ENCODE peak calls at places on chromosomes 2 and 18, in seven cellular contexts. J is vagina, S is K562, U is SK-N-SH, D is GM23338, G is Panc1, Y is HCT116. M is an unnamed sample. For H3K4me1, the result is how much of the 10 kb centered on the place peaks cover.

GRCh38 chr2:200966770-200967169 is 3.3 kb upstream of the ORC2 start:
- DNase-seq in Y (peak), D (no peak), J (no peak), G (no peak), S (peak), U (no peak), M (no peak)

GRCh38 chr18:79544386-79544963 is 135.1 kb upstream of the CTDP1 start:
- DNase-seq in J (no peak), S (no peak), Y (no peak), G (no peak), U (no peak), D (no peak), M (no peak)

GRCh38 chr2:33136570-33136969 is 189.8 kb downstream of the LTBP1 start:
- DNase-seq in D (no peak), J (no peak), Y (no peak), S (no peak), U (no peak), G (no peak), M (no peak)

GRCh38 chr18:59961086-59961485 is 61.3 kb downstream of the PMAIP1 start:
- DNase-seq in D (no peak), S (no peak), Y (no peak), U (no peak), J (no peak), G (no peak), M (peak)

GRCh38 chr2:11140492-11140891 is 14.8 kb upstream of the SLC66A3 start:
- DNase-seq in J (no peak), G (no peak), Y (no peak), S (no peak), U (no peak), D (no peak), M (no peak)

GRCh38 chr2:231911381-231911780 is 14.8 kb downstream of the NPPC start:
- DNase-seq in Y (no peak), J (no peak), G (no peak), D (no peak), S (no peak), U (no peak), M (no peak)

GRCh38 chr2:129336276-129336675 is 643.2 kb upstream of the RAB6C start:
- DNase-seq in G (no peak), Y (no peak), U (no peak), D (no peak), J (no peak), S (no peak), M (no peak)

GRCh38 chr2:234444242-234444641 is 52.6 kb downstream of the ARL4C start:
- DNase-seq in J (no peak), D (no peak), G (no peak), Y (no peak), S (no peak), U (no peak), M (no peak)

GRCh38 chr2:42217914-42218313 is 48.8 kb downstream of the EML4 start:
- DNase-seq in U (no peak), S (no peak), J (no peak), D (no peak), G (no peak), Y (no peak), M (no peak)

GRCh38 chr2:176405477-176405876 is 136.2 kb downstream of the MTX2 start:
- DNase-seq in D (no peak), G (no peak), Y (no peak), J (no peak), U (no peak), S (no peak), M (no peak)

GRCh38 chr2:239608723-239609122 is 207.9 kb upstream of the HDAC4 start:
- DNase-seq in S (no peak), J (peak), Y (no peak), D (no peak), U (no peak), G (no peak), M (no peak)

GRCh38 chr2:1208522-1208921 is 204.7 kb upstream of the TPO start:
- DNase-seq in S (no peak), Y (no peak), U (no peak), J (no peak), D (no peak), G (no peak), M (no peak)

GRCh38 chr2:75202359-75202758 is 3.0 kb upstream of the TACR1 start:
- DNase-seq in U (no peak), J (no peak), D (no peak), Y (no peak), S (no peak), G (no peak), M (no peak)

GRCh38 chr18:74396252-74397204 is 60.6 kb downstream of the DIPK1C start:
- DNase-seq in D (no peak), Y (no peak), U (no peak), S (no peak), G (no peak), J (no peak), M (no peak)

GRCh38 chr2:151761193-151761592 is 26.9 kb upstream of the NEB start:
- DNase-seq in D (no peak), U (no peak), Y (no peak), S (no peak), J (no peak), G (no peak), M (no peak)

GRCh38 chr18:48777026-48777736 is 173.6 kb downstream of the SMAD7 start:
- DNase-seq in S (peak), Y (no peak), J (no peak), U (peak), G (no peak), D (peak), M (peak)

GRCh38 chr18:12861637-12862036 is 22.4 kb downstream of the PTPN2 start:
- DNase-seq in U (no peak), G (no peak), D (no peak), Y (no peak), S (no peak), J (no peak), M (no peak)

GRCh38 chr2:120559401-120559800 is 176.3 kb upstream of the GLI2 start:
- DNase-seq in Y (no peak), D (no peak), S (no peak), U (no peak), J (no peak), G (no peak), M (no peak)

GRCh38 chr2:163187995-163188655 is 349.6 kb upstream of the KCNH7 start:
- DNase-seq in S (no peak), Y (no peak), D (no peak), U (no peak), J (no peak), G (no peak), M (no peak)

GRCh38 chr2:188142636-188143035 is 149.0 kb upstream of the GULP1 start:
- DNase-seq in G (no peak), J (no peak), U (no peak), Y (no peak), D (no peak), S (no peak), M (no peak)

GRCh38 chr2:10750610-10751009 is 29.2 kb downstream of the ATP6V1C2 start:
- DNase-seq in S (no peak), U (no peak), G (no peak), Y (no peak), J (no peak), D (no peak), M (no peak)

GRCh38 chr2:189685540-189686229 is 11.2 kb downstream of the ANKAR start:
- DNase-seq in S (no peak), Y (no peak), G (no peak), D (peak), J (no peak), U (no peak), M (no peak)

GRCh38 chr2:95007822-95008221 is 17.7 kb upstream of the MAL start:
- DNase-seq in J (no peak), D (no peak), G (no peak), U (no peak), S (no peak), Y (no peak), M (no peak)

GRCh38 chr2:34307636-34308035 is 708.5 kb upstream of the FAM98A start:
- DNase-seq in S (no peak), D (peak), J (no peak), U (no peak), G (no peak), Y (no peak), M (no peak)

GRCh38 chr2:84527137-84528129 is 11.1 kb downstream of the DNAH6 start:
- DNase-seq in J (no peak), D (no peak), S (no peak), Y (no peak), G (no peak), U (no peak), M (peak)

GRCh38 chr2:159209341-159210306 is 76.9 kb downstream of the WDSUB1 start:
- DNase-seq in J (no peak), G (no peak), Y (no peak), S (no peak), U (no peak), D (no peak), M (no peak)

GRCh38 chr2:9004338-9005204 is 1.1 kb upstream of the MBOAT2 start:
- DNase-seq in J (no peak), D (no peak), Y (no peak), S (peak), G (no peak), U (no peak), M (no peak)

GRCh38 chr18:29271496-29271895 is 1094.6 kb upstream of the CDH2 start:
- DNase-seq in S (no peak), U (no peak), Y (no peak), J (no peak), G (no peak), D (no peak), M (no peak)

GRCh38 chr2:105438104-105438929 is 39.5 kb upstream of the FHL2 start:
- DNase-seq in S (no peak), G (no peak), Y (no peak), D (no peak), U (peak), J (no peak), M (no peak)

GRCh38 chr2:20650412-20650879 is 452 bp downstream of the HS1BP3 start:
- DNase-seq in S (peak), Y (no peak), U (peak), D (peak), J (no peak), G (no peak), M (no peak)

GRCh38 chr2:112996635-112997034 is 8.6 kb upstream of the IL36A start:
- DNase-seq in U (no peak), J (no peak), S (no peak), G (no peak), Y (no peak), D (peak), M (no peak)

GRCh38 chr2:240296611-240297552 is 138.6 kb upstream of the GPC1 start:
- DNase-seq in G (no peak), J (peak), S (no peak), D (no peak), U (peak), Y (no peak), M (no peak)

GRCh38 chr2:23350026-23350791 is 34.8 kb upstream of the KLHL29 start:
- DNase-seq in D (no peak), J (no peak), Y (no peak), U (peak), S (no peak), G (no peak), M (no peak)

GRCh38 chr2:15425707-15426106 is 135.4 kb downstream of the NBAS start:
- DNase-seq in D (peak), Y (no peak), J (no peak), U (no peak), S (no peak), G (no peak), M (no peak)

GRCh38 chr2:96895709-96896651 is 26.1 kb upstream of the SEMA4C start:
- DNase-seq in G (no peak), U (no peak), S (peak), Y (no peak), J (no peak), D (no peak), M (no peak)

GRCh38 chr2:172461591-172462392 is 34.4 kb downstream of the ITGA6 start:
- DNase-seq in S (peak), U (peak), G (no peak), J (no peak), Y (no peak), D (peak), M (peak)

GRCh38 chr2:70086278-70086837 is 919 bp upstream of the PCBP1 start:
- DNase-seq in U (peak), Y (peak), G (peak), S (peak), J (no peak), D (peak), M (peak)

GRCh38 chr18:10475633-10476388 is 21.4 kb downstream of the APCDD1 start:
- DNase-seq in U (no peak), J (no peak), Y (no peak), G (no peak), D (no peak), S (no peak), M (no peak)

GRCh38 chr2:43326116-43326825 is 99.9 kb upstream of the ZFP36L2 start:
- DNase-seq in S (no peak), J (no peak), D (no peak), G (no peak), Y (no peak), U (no peak), M (no peak)

GRCh38 chr2:43325448-43325811 is 99.0 kb upstream of the ZFP36L2 start:
- DNase-seq in J (no peak), S (no peak), U (no peak), Y (no peak), D (no peak), G (no peak), M (no peak)

GRCh38 chr2:43327119-43327518 is 100.7 kb upstream of the ZFP36L2 start:
- DNase-seq in J (no peak), U (no peak), G (no peak), S (no peak), Y (no peak), D (no peak), M (no peak)

GRCh38 chr2:43323810-43324588 is 97.6 kb upstream of the ZFP36L2 start:
- DNase-seq in U (no peak), J (no peak), G (no peak), D (no peak), S (no peak), Y (no peak), M (no peak)

GRCh38 chr2:43324589-43325447 is 98.4 kb upstream of the ZFP36L2 start:
- DNase-seq in G (no peak), S (no peak), D (no peak), J (no peak), Y (no peak), U (no peak), M (no peak)
- TF ChIP-seq POLR2AphosphoS5 in G (no peak), S (no peak), D (no peak), J (no peak), Y (no peak), U (no peak), M (no peak)

GRCh38 chr2:59307196-59307595 is 1066.1 kb upstream of the FANCL start:
- DNase-seq in D (no peak), S (no peak), U (no peak), J (no peak), Y (no peak), G (no peak), M (no peak)
- H3K4me1 ChIP-seq in D (under half), S (under half), U (under half), J (under half), Y (under half), G (under half), M (under half)

DNA sequence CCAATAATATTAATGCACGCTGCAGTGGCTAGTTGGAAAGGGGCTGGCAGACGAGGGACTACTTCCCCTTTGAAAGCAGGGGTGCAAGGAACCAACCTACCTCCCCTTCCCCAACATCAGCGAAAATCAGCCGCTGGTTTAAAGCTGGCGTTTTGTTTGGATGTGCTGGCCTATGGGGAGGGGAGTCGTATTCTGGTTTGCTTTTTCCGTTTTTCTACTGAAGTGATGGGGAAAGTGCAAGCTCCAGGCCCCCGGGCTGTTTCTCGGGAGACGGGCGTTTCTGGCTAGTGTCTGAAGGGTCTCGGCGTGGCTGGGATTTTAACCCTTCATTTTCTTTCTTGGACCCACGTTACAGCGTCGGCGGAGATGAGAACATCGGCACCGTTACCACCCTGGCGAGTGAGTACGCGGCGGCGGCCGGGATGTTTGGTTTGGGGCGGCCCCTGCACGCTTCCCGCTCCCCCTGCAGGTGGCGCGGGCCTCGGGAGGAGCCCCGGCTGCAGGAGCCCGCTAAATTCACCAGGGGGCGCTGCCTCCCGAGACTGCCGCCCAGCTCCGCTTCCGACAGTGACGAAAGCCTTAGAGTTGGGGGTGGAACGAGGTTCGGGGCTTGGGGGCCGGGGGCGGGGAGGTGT is 70.7 kb downstream of the PLB1 start:
- DNase-seq in D (peak), G (no peak), Y (peak), J (no peak), S (peak), U (peak), M (peak)
- TF ChIP-seq POLR2AphosphoS5 in D (no peak), G (no peak), Y (no peak), J (peak), S (no peak), U (peak), M (peak)

GRCh38 chr2:85753525-85754312 is at the start of gene ATOH8:
- DNase-seq in J (no peak), U (peak), Y (no peak), S (peak), D (peak), G (no peak), M (peak)
- H3K4me1 ChIP-seq in J (half or more), U (under half), Y (under half), S (under half), D (under half), G (under half), M (under half)

GRCh38 chr2:71694501-71695234 is 241.3 kb downstream of the DYSF start:
- DNase-seq in U (no peak), D (peak), S (no peak), G (no peak), Y (no peak), J (no peak), M (no peak)

GRCh38 chr2:71695235-71696120 is 242.1 kb downstream of the DYSF start:
- DNase-seq in D (no peak), G (no peak), J (no peak), Y (no peak), U (no peak), S (no peak), M (no peak)

GRCh38 chr2:71696381-71696780 is 243.0 kb downstream of the DYSF start:
- DNase-seq in D (no peak), J (no peak), Y (no peak), S (no peak), U (no peak), G (no peak), M (no peak)

GRCh38 chr2:71699428-71699827 is 246.1 kb downstream of the DYSF start:
- DNase-seq in D (no peak), S (no peak), G (no peak), U (no peak), Y (no peak), J (no peak), M (no peak)

GRCh38 chr2:71697106-71698010 is 244.0 kb downstream of the DYSF start:
- DNase-seq in S (no peak), D (no peak), G (no peak), J (no peak), Y (no peak), U (no peak), M (no peak)
- TF ChIP-seq POLR2AphosphoS5 in S (no peak), D (no peak), G (no peak), J (no peak), Y (no peak), U (no peak), M (no peak)

DNA sequence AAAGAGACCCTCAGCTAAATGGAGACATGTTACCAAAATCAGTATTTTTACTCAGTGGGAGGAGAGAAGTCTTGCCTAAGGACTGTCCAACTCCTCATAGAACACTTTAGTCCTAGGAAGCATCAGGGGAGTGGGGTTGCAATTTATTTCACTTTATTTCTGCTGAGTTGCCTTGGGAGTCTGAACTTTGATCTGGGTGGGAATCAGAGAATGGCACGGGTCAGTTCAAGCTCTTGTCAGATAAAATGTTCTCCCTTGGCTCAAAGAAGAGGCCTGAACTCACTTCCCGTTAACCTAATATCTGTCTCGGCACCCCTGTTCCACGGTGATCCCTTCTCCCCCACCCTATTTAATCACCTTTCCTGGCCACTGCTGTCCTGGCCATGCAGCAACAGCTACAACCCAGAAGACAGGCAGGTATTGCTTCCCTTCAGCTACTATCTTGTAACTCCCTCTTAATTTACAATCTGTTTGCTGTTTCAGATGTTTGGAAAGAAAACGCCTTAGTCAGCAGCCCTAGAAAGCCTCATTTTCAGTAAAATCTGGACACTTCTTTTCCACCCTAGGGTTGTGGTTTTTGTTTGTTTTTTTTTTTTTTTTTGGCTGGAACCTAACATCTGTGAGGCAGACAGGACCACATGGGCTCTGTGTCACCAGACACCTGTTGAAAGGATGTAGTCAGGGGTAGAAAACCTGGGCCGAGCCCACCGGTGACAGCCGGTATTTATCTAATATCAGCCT is 52.5 kb downstream of the SERTAD2 start:
- DNase-seq in D (no peak), G (no peak), Y (no peak), S (no peak), U (no peak), J (no peak), M (no peak)
- H3K4me1 ChIP-seq in D (under half), G (under half), Y (under half), S (under half), U (under half), J (under half), M (under half)

DNA sequence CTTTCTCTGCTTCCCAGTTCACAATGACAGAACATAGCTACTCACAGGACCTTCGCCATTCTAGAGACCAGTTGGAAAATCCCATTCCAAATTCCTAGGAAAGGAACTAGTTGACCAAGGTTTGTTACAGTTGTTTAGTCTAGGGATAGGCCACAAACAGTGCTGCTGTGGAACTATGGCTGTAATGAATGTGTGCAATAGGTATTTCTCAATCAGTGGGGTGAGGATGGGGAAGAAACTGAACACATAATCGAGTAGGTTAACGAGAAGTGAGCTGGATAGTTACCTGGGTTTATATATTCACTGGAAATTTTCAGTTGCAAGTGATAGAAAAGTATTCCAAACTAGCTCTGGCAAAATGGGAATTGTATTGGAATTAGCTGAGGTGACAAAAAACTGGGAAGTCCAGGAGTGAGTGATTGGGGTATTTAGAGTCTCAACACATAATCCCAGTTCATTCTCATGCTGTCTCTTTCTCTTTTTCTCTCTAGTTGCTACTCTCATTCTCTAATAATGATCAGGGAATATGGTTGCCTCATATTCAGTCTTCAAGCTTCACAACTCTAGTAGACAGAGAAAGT is 18.2 kb upstream of the HMSD start:
- DNase-seq in J (no peak), Y (no peak), G (no peak), S (no peak), U (no peak), D (no peak), M (no peak)
- TF ChIP-seq POLR2AphosphoS5 in J (no peak), Y (no peak), G (no peak), S (no peak), U (no peak), D (no peak), M (no peak)